ENCODE peak calls at places on chromosomes 5 and 9, in eight cellular contexts. Y is upper lobe of right lung, H is tibial artery, X is lower lobe of right lung, W is MM.1S, D is colonic mucosa, O is Panc1, M is upper lobe of left lung. E is an unnamed sample.
A peak's percentile ranks its signal among the peaks of the same experiment; 100 is the strongest.

GRCh38 chr5:80780761-80781285 is 126.0 kb upstream of the DHFR start:
- DNase-seq in W (no peak), X (no peak), O (no peak), Y (no peak), H (no peak), M (no peak), D (no peak), E (no peak)

GRCh38 chr5:152634596-152634995 is 229.5 kb upstream of the NMUR2 start:
- DNase-seq in O (no peak), H (no peak), M (no peak), W (no peak), Y (no peak), X (no peak), D (no peak), E (no peak)

GRCh38 chr5:8842906-8843590 is 702.8 kb downstream of the SEMA5A start:
- DNase-seq in X (no peak), W (no peak), O (no peak), Y (no peak), D (no peak), H (no peak), M (no peak), E (no peak)

GRCh38 chr5:136063778-136064465 is 35.1 kb downstream of the TGFBI start:
- DNase-seq in D (no peak), Y (no peak), H (no peak), W (no peak), O (no peak), M (no peak), X (no peak), E (no peak)

GRCh38 chr5:137142371-137143243 is 356.5 kb downstream of the SPOCK1 start:
- DNase-seq in W (no peak), Y (no peak), X (no peak), D (no peak), O (peak; percentile 50), H (peak; percentile 65), M (peak; percentile 56), E (no peak)

GRCh38 chr9:77384406-77384805 is 207.1 kb downstream of the VPS13A start:
- DNase-seq in H (no peak), M (no peak), D (no peak), Y (no peak), W (no peak), O (no peak), X (no peak), E (no peak)

GRCh38 chr5:40784916-40785315 is 13.3 kb downstream of the PRKAA1 start:
- DNase-seq in X (no peak), M (no peak), D (no peak), O (no peak), Y (no peak), W (no peak), H (no peak), E (no peak)

GRCh38 chr5:1808466-1808865 is 7.3 kb downstream of the NDUFS6 start:
- DNase-seq in H (peak; percentile 9), O (no peak), Y (no peak), X (no peak), D (no peak), W (no peak), M (no peak), E (no peak)

GRCh38 chr9:131116281-131117101 is 8.9 kb upstream of the NUP214 start:
- DNase-seq in Y (peak; percentile 65), W (no peak), M (peak; percentile 65), X (no peak), D (no peak), H (no peak), O (no peak), E (no peak)

GRCh38 chr9:38651400-38652042 is 31.1 kb upstream of the ANKRD18A start:
- DNase-seq in W (no peak), D (no peak), Y (no peak), O (no peak), H (no peak), X (no peak), M (no peak), E (no peak)

GRCh38 chr5:146699729-146700430 is 178.7 kb downstream of the PPP2R2B start:
- DNase-seq in M (no peak), H (no peak), D (no peak), W (no peak), X (no peak), Y (no peak), O (no peak), E (no peak)

GRCh38 chr5:171783051-171783450 is 2.6 kb upstream of the SMIM23 start:
- DNase-seq in H (no peak), O (no peak), M (no peak), D (no peak), W (no peak), Y (no peak), X (no peak), E (no peak)

GRCh38 chr9:95338243-95338642 is 20.7 kb upstream of the FANCC start:
- DNase-seq in O (no peak), W (no peak), D (no peak), X (no peak), M (no peak), Y (no peak), H (no peak), E (no peak)

GRCh38 chr5:139671096-139671841 is 23.1 kb downstream of the CXXC5 start:
- DNase-seq in M (peak; percentile 84), O (no peak), Y (no peak), X (no peak), W (peak; percentile 63), D (no peak), H (no peak), E (no peak)

GRCh38 chr9:83066771-83067170 is 3.8 kb upstream of the RASEF start:
- DNase-seq in M (no peak), Y (no peak), X (no peak), W (no peak), H (no peak), D (no peak), O (no peak), E (no peak)

GRCh38 chr9:124480621-124480981 is 26.6 kb downstream of the NR5A1 start:
- DNase-seq in H (no peak), Y (no peak), W (peak; percentile 21), D (no peak), X (no peak), M (no peak), O (no peak), E (no peak)

GRCh38 chr9:128565578-128565977 is 13.2 kb downstream of the SPTAN1 start:
- DNase-seq in O (no peak), W (no peak), X (no peak), M (no peak), Y (no peak), D (no peak), H (no peak), E (no peak)

DNA sequence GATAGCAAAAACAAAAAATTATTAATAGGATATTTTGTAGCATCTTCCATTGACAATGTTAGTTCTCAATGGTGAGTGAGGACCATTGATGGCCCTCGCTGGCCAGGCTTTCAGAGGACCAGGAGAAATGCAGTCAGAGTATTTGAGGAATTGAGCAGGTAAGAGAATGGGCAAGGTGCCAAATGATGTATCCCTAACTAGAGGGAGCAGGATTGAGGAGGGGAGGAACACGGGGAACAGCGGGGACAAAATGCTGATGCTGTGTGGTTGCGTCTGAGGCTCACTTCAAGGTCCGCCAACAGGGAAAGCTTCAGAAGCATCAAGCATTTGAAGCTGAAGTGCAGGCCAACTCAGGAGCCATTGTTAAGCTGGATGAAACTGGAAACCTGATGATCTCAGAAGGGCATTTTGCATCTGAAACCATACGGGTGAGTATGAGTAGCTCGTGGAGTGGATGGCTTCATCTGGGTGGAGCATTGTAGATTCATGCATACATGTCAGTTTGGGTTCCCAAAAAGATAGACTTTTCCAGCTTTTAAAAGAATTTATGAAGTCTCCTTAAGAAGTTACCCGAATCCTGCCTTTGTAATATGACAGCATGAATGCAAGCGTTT is 16.2 kb downstream of the SPTAN1 start:
- DNase-seq in D (no peak), M (no peak), X (no peak), H (no peak), Y (no peak), W (no peak), O (no peak), E (no peak)
- H3K36me3 ChIP-seq in D (peaks cover 14% of the 10 kb centered on the region), M (peaks cover 42% of the 10 kb centered on the region), X (peaks cover 74% of the 10 kb centered on the region), H (peaks cover 32% of the 10 kb centered on the region), Y (peaks cover 66% of the 10 kb centered on the region), W (no peaks in the 10 kb centered on the region), O (peaks cover 11% of the 10 kb centered on the region), E (peaks cover 68% of the 10 kb centered on the region)

GRCh38 chr5:174735498-174736350 is 11.3 kb downstream of the MSX2 start:
- DNase-seq in X (no peak), W (peak; percentile 28), Y (no peak), H (no peak), M (peak; percentile 79), D (no peak), O (no peak), E (peak; percentile 61)
- TF ChIP-seq CTCF in X (peak; percentile 39), W (peak; percentile 45), Y (peak; percentile 45), H (peak; percentile 41), M (peak; percentile 30), D (peak; percentile 39), O (peak; percentile 87), E (peak; percentile 9)

GRCh38 chr9:101400120-101400519 is 1.5 kb downstream of the ZNF189 start:
- DNase-seq in H (no peak), Y (no peak), X (no peak), O (no peak), W (no peak), M (no peak), D (no peak), E (no peak)

GRCh38 chr9:101398930-101399640 is 434 bp downstream of the ZNF189 start:
- DNase-seq in D (peak; percentile 26), Y (no peak), X (no peak), M (no peak), W (peak; percentile 10), H (peak; percentile 47), O (no peak), E (no peak)

GRCh38 chr9:101397746-101398334 is 578 bp downstream of the MRPL50 start:
- DNase-seq in Y (no peak), W (no peak), X (no peak), H (no peak), D (no peak), O (no peak), M (no peak), E (no peak)

GRCh38 chr9:101398335-101398929 is at the start of the genes MRPL50 and ZNF189:
- DNase-seq in M (peak; percentile 93), W (peak; percentile 99), O (peak; percentile 78), D (peak; percentile 99), H (peak; percentile 99), Y (peak; percentile 98), X (peak; percentile 99), E (peak; percentile 99)

DNA sequence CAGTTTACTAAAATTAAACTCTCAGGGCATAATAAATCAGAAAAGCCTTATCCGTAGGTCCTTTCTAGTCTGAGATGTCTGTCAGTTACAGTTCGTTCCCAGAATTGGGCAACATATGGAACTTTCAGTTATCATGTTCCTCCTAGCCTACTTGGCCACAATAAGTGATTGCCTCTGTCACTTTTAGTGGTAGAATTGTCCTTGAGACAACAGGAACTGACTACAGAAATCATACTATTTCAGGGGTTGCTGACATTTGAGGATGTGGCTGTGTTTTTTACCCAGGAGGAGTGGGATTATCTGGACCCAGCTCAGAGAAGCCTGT is 952 bp downstream of the ZNF189 start:
- DNase-seq in H (no peak), W (peak; percentile 25), O (no peak), D (no peak), Y (no peak), M (no peak), X (no peak), E (no peak)
- H3K36me3 ChIP-seq in H (peaks cover 43% of the 10 kb centered on the region), W (peaks cover 50% of the 10 kb centered on the region), O (peaks cover 12% of the 10 kb centered on the region), D (peaks cover 26% of the 10 kb centered on the region), Y (peaks cover 42% of the 10 kb centered on the region), M (peaks cover 45% of the 10 kb centered on the region), X (peaks cover 42% of the 10 kb centered on the region), E (no peaks in the 10 kb centered on the region)

GRCh38 chr5:112491257-112491656 is 72.2 kb upstream of the EPB41L4A start:
- DNase-seq in O (no peak), W (no peak), X (no peak), D (no peak), H (no peak), Y (no peak), M (no peak), E (no peak)

GRCh38 chr5:112492291-112492690 is 73.2 kb upstream of the EPB41L4A start:
- DNase-seq in M (no peak), O (peak; percentile 25), H (no peak), D (no peak), X (peak; percentile 53), Y (no peak), W (peak; percentile 75), E (peak; percentile 69)
- TF ChIP-seq CTCF in M (peak; percentile 44), O (peak; percentile 49), H (no peak), D (peak; percentile 50), X (peak; percentile 58), Y (peak; percentile 59), W (peak; percentile 80), E (no peak)

E was measured in Peyer's patch.